ENCODE peak calls at places on chromosome X, in ten cellular contexts. One of them, this sample, is unnamed.

GRCh38 chrX:84046403-84046984 is 141.5 kb downstream of the RPS6KA6 start:
- DNase-seq in astrocyte: no peak
- DNase-seq in body of pancreas: peak
- DNase-seq in RWPE2: no peak
- DNase-seq in fibroblast of villous mesenchyme: peak
- DNase-seq in psoas muscle: no peak
- DNase-seq in BJ: no peak
- DNase-seq in lower leg skin: no peak
- DNase-seq in fibroblast of the aortic adventitia: peak
- DNase-seq in epithelial cell of proximal tubule: no peak
- DNase-seq in this sample: peak

GRCh38 chrX:134074151-134074550 is 88.8 kb upstream of the GPC3 start:
- DNase-seq in epithelial cell of proximal tubule: no peak
- DNase-seq in fibroblast of villous mesenchyme: no peak
- DNase-seq in lower leg skin: no peak
- DNase-seq in RWPE2: no peak
- DNase-seq in astrocyte: no peak
- DNase-seq in fibroblast of the aortic adventitia: no peak
- DNase-seq in body of pancreas: no peak
- DNase-seq in psoas muscle: no peak
- DNase-seq in BJ: no peak
- DNase-seq in this sample: no peak

GRCh38 chrX:23907496-23908218 is at the start of the genes APOO and CXorf58:
- DNase-seq in body of pancreas: peak
- DNase-seq in BJ: no peak
- DNase-seq in astrocyte: peak
- DNase-seq in lower leg skin: peak
- DNase-seq in fibroblast of the aortic adventitia: peak
- DNase-seq in psoas muscle: peak
- DNase-seq in fibroblast of villous mesenchyme: peak
- DNase-seq in RWPE2: peak
- DNase-seq in epithelial cell of proximal tubule: no peak
- DNase-seq in this sample: peak

GRCh38 chrX:63434665-63435064 is 83.5 kb upstream of the SPIN4 start:
- DNase-seq in epithelial cell of proximal tubule: no peak
- DNase-seq in body of pancreas: no peak
- DNase-seq in psoas muscle: no peak
- DNase-seq in fibroblast of the aortic adventitia: peak
- DNase-seq in lower leg skin: no peak
- DNase-seq in BJ: no peak
- DNase-seq in fibroblast of villous mesenchyme: peak
- DNase-seq in RWPE2: peak
- DNase-seq in astrocyte: peak
- DNase-seq in this sample: peak

GRCh38 chrX:29555465-29556091 is 659.8 kb upstream of the MAGEB2 start:
- DNase-seq in fibroblast of villous mesenchyme: no peak
- DNase-seq in psoas muscle: no peak
- DNase-seq in body of pancreas: no peak
- DNase-seq in epithelial cell of proximal tubule: no peak
- DNase-seq in RWPE2: no peak
- DNase-seq in BJ: no peak
- DNase-seq in lower leg skin: no peak
- DNase-seq in astrocyte: peak
- DNase-seq in fibroblast of the aortic adventitia: no peak
- DNase-seq in this sample: no peak

GRCh38 chrX:13309631-13310030 is 10.2 kb downstream of the ATXN3L start:
- DNase-seq in BJ: no peak
- DNase-seq in astrocyte: peak
- DNase-seq in fibroblast of the aortic adventitia: no peak
- DNase-seq in psoas muscle: no peak
- DNase-seq in lower leg skin: no peak
- DNase-seq in epithelial cell of proximal tubule: no peak
- DNase-seq in RWPE2: no peak
- DNase-seq in body of pancreas: no peak
- DNase-seq in fibroblast of villous mesenchyme: no peak
- DNase-seq in this sample: peak

GRCh38 chrX:118216086-118216485 is 99.5 kb upstream of the KLHL13 start:
- DNase-seq in psoas muscle: no peak
- DNase-seq in epithelial cell of proximal tubule: peak
- DNase-seq in body of pancreas: no peak
- DNase-seq in astrocyte: peak
- DNase-seq in fibroblast of villous mesenchyme: peak
- DNase-seq in fibroblast of the aortic adventitia: no peak
- DNase-seq in RWPE2: no peak
- DNase-seq in BJ: no peak
- DNase-seq in lower leg skin: no peak
- DNase-seq in this sample: no peak

GRCh38 chrX:45309096-45309495 is 108.4 kb upstream of the DIPK2B start:
- DNase-seq in psoas muscle: no peak
- DNase-seq in fibroblast of the aortic adventitia: no peak
- DNase-seq in lower leg skin: no peak
- DNase-seq in BJ: no peak
- DNase-seq in RWPE2: no peak
- DNase-seq in astrocyte: peak
- DNase-seq in epithelial cell of proximal tubule: no peak
- DNase-seq in fibroblast of villous mesenchyme: peak
- DNase-seq in body of pancreas: no peak
- DNase-seq in this sample: peak

GRCh38 chrX:148501121-148502066 is 977 bp downstream of the AFF2 start:
- DNase-seq in lower leg skin: no peak
- DNase-seq in BJ: no peak
- DNase-seq in astrocyte: no peak
- DNase-seq in epithelial cell of proximal tubule: no peak
- DNase-seq in psoas muscle: peak
- DNase-seq in RWPE2: no peak
- DNase-seq in fibroblast of the aortic adventitia: no peak
- DNase-seq in fibroblast of villous mesenchyme: no peak
- DNase-seq in body of pancreas: no peak
- DNase-seq in this sample: peak

GRCh38 chrX:85903692-85904471 is 143.5 kb downstream of the CHM start:
- DNase-seq in body of pancreas: no peak
- DNase-seq in RWPE2: no peak
- DNase-seq in lower leg skin: no peak
- DNase-seq in BJ: no peak
- DNase-seq in astrocyte: no peak
- DNase-seq in fibroblast of villous mesenchyme: no peak
- DNase-seq in psoas muscle: no peak
- DNase-seq in fibroblast of the aortic adventitia: no peak
- DNase-seq in epithelial cell of proximal tubule: no peak
- DNase-seq in this sample: no peak

GRCh38 chrX:45888518-45888917 is 656.7 kb downstream of the ZNF674 start:
- DNase-seq in astrocyte: no peak
- DNase-seq in fibroblast of the aortic adventitia: no peak
- DNase-seq in RWPE2: no peak
- DNase-seq in BJ: no peak
- DNase-seq in epithelial cell of proximal tubule: no peak
- DNase-seq in lower leg skin: no peak
- DNase-seq in fibroblast of villous mesenchyme: no peak
- DNase-seq in body of pancreas: no peak
- DNase-seq in psoas muscle: no peak
- DNase-seq in this sample: no peak

GRCh38 chrX:11215191-11215921 is 77.9 kb upstream of the AMELX start:
- DNase-seq in epithelial cell of proximal tubule: no peak
- DNase-seq in RWPE2: no peak
- DNase-seq in fibroblast of villous mesenchyme: no peak
- DNase-seq in psoas muscle: no peak
- DNase-seq in BJ: no peak
- DNase-seq in lower leg skin: peak
- DNase-seq in astrocyte: no peak
- DNase-seq in fibroblast of the aortic adventitia: no peak
- DNase-seq in body of pancreas: no peak
- DNase-seq in this sample: no peak

GRCh38 chrX:131763674-131764073 is 219.8 kb downstream of the OR13H1 start:
- DNase-seq in BJ: no peak
- DNase-seq in RWPE2: no peak
- DNase-seq in lower leg skin: peak
- DNase-seq in astrocyte: peak
- DNase-seq in fibroblast of villous mesenchyme: peak
- DNase-seq in fibroblast of the aortic adventitia: peak
- DNase-seq in psoas muscle: peak
- DNase-seq in body of pancreas: no peak
- DNase-seq in epithelial cell of proximal tubule: no peak
- DNase-seq in this sample: peak
- H3K4me3 ChIP-seq in BJ: no peak
- H3K4me3 ChIP-seq in RWPE2: no peak
- H3K4me3 ChIP-seq in lower leg skin: no peak
- H3K4me3 ChIP-seq in astrocyte: no peak
- H3K4me3 ChIP-seq in fibroblast of villous mesenchyme: peak
- H3K4me3 ChIP-seq in fibroblast of the aortic adventitia: peak
- H3K4me3 ChIP-seq in psoas muscle: peak
- H3K4me3 ChIP-seq in body of pancreas: no peak
- H3K4me3 ChIP-seq in epithelial cell of proximal tubule: no peak
- H3K4me3 ChIP-seq in this sample: no peak

DNA sequence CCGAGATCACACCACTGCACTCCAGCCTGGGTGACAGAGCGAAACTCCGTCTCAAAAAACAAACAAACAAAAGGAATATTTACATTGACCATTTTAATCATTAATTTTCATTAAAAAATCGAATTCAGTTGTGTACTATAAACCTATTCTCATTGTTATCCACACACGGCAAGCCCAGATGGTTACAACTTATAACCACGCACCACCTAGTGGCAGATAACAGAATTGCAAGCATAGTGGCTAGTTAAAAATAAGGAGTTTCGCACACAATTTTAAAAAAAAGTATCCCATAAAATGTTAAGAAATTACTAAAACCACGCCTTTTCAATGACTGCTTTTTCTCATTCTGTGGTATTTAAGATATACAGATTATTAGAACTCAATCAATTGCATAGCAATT is 25.4 kb downstream of the MBNL3 start:
- DNase-seq in body of pancreas: peak
- DNase-seq in psoas muscle: no peak
- DNase-seq in astrocyte: no peak
- DNase-seq in BJ: no peak
- DNase-seq in fibroblast of the aortic adventitia: peak
- DNase-seq in RWPE2: no peak
- DNase-seq in fibroblast of villous mesenchyme: no peak
- DNase-seq in epithelial cell of proximal tubule: no peak
- DNase-seq in lower leg skin: no peak
- DNase-seq in this sample: no peak
- TF ChIP-seq CTCF in body of pancreas: peak
- TF ChIP-seq CTCF in psoas muscle: peak
- TF ChIP-seq CTCF in astrocyte: peak
- TF ChIP-seq CTCF in BJ: peak
- TF ChIP-seq CTCF in fibroblast of the aortic adventitia: peak
- TF ChIP-seq CTCF in RWPE2: peak
- TF ChIP-seq CTCF in fibroblast of villous mesenchyme: peak
- TF ChIP-seq CTCF in epithelial cell of proximal tubule: peak
- TF ChIP-seq CTCF in lower leg skin: no peak
- TF ChIP-seq CTCF in this sample: peak

GRCh38 chrX:100408643-100409315 is 1.3 kb downstream of the PCDH19 start:
- DNase-seq in RWPE2: no peak
- DNase-seq in fibroblast of the aortic adventitia: no peak
- DNase-seq in astrocyte: no peak
- DNase-seq in psoas muscle: no peak
- DNase-seq in lower leg skin: no peak
- DNase-seq in epithelial cell of proximal tubule: no peak
- DNase-seq in fibroblast of villous mesenchyme: no peak
- DNase-seq in BJ: no peak
- DNase-seq in body of pancreas: no peak
- DNase-seq in this sample: no peak
- H3K4me3 ChIP-seq in RWPE2: no peak
- H3K4me3 ChIP-seq in fibroblast of the aortic adventitia: no peak
- H3K4me3 ChIP-seq in astrocyte: no peak
- H3K4me3 ChIP-seq in psoas muscle: peak
- H3K4me3 ChIP-seq in lower leg skin: no peak
- H3K4me3 ChIP-seq in epithelial cell of proximal tubule: no peak
- H3K4me3 ChIP-seq in fibroblast of villous mesenchyme: no peak
- H3K4me3 ChIP-seq in BJ: no peak
- H3K4me3 ChIP-seq in body of pancreas: no peak
- H3K4me3 ChIP-seq in this sample: no peak

GRCh38 chrX:57289089-57289488 is 2.6 kb downstream of the FAAH2 start:
- DNase-seq in astrocyte: no peak
- DNase-seq in psoas muscle: no peak
- DNase-seq in epithelial cell of proximal tubule: no peak
- DNase-seq in fibroblast of villous mesenchyme: no peak
- DNase-seq in fibroblast of the aortic adventitia: no peak
- DNase-seq in lower leg skin: no peak
- DNase-seq in body of pancreas: no peak
- DNase-seq in RWPE2: no peak
- DNase-seq in BJ: no peak
- DNase-seq in this sample: no peak

GRCh38 chrX:57285001-57285400 is 1.5 kb upstream of the FAAH2 start:
- DNase-seq in RWPE2: no peak
- DNase-seq in BJ: no peak
- DNase-seq in psoas muscle: no peak
- DNase-seq in fibroblast of the aortic adventitia: no peak
- DNase-seq in epithelial cell of proximal tubule: no peak
- DNase-seq in astrocyte: no peak
- DNase-seq in lower leg skin: no peak
- DNase-seq in body of pancreas: no peak
- DNase-seq in fibroblast of villous mesenchyme: no peak
- DNase-seq in this sample: no peak

GRCh38 chrX:57282568-57282967 is 3.9 kb upstream of the FAAH2 start:
- DNase-seq in body of pancreas: no peak
- DNase-seq in BJ: no peak
- DNase-seq in psoas muscle: no peak
- DNase-seq in lower leg skin: no peak
- DNase-seq in fibroblast of the aortic adventitia: no peak
- DNase-seq in astrocyte: no peak
- DNase-seq in epithelial cell of proximal tubule: no peak
- DNase-seq in fibroblast of villous mesenchyme: no peak
- DNase-seq in RWPE2: no peak
- DNase-seq in this sample: no peak

DNA sequence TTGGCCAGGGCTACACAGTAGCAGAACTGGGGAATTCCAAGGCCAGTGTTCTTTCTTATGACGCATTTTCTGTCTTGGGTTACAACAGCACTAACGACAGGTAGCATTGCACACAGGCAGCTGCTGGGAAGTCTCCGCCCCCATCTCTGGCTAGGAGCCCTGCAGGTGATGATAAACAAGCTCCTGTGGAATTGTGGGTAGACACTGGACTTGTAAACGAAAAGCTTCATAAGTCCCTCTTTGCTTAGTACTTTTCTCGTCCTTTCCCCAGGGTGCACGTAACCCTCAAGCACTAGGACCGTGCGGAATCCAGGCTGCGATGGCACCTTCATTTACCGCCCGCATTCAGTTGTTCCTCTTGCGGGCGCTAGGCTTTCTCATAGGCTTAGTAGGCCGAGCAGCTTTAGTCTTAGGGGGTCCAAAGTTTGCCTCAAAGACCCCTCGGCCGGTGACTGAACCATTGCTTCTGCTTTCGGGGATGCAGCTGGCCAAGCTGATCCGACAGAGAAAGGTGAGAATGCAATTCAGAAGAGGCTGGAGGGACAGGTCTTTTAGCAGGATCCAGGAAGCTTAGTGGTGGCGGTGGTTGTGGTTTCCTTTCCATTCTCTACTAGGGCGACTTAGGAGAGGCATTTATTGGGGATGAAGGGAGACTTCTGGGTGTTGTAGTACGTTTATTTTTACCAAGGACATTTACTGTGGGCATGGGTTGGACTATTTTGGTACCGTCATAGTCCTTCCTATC is at the start of gene FAAH2:
- DNase-seq in lower leg skin: peak
- DNase-seq in fibroblast of the aortic adventitia: no peak
- DNase-seq in astrocyte: no peak
- DNase-seq in RWPE2: peak
- DNase-seq in body of pancreas: peak
- DNase-seq in epithelial cell of proximal tubule: peak
- DNase-seq in fibroblast of villous mesenchyme: no peak
- DNase-seq in psoas muscle: peak
- DNase-seq in BJ: no peak
- DNase-seq in this sample: no peak
- TF ChIP-seq CTCF in lower leg skin: no peak
- TF ChIP-seq CTCF in fibroblast of the aortic adventitia: no peak
- TF ChIP-seq CTCF in astrocyte: no peak
- TF ChIP-seq CTCF in RWPE2: no peak
- TF ChIP-seq CTCF in body of pancreas: no peak
- TF ChIP-seq CTCF in epithelial cell of proximal tubule: peak
- TF ChIP-seq CTCF in fibroblast of villous mesenchyme: no peak
- TF ChIP-seq CTCF in psoas muscle: no peak
- TF ChIP-seq CTCF in BJ: no peak
- TF ChIP-seq CTCF in this sample: no peak

This sample was measured in AG10803.